ENCODE peak calls at places on chromosome 19, in eight cellular contexts. O is H1, K is GM12878, A is K562, L is HCT116, E is endothelial cell of umbilical vein, P is HepG2, D is SK-N-SH. Q is an unnamed sample.

GRCh38 chr19:10968527-10969081 is 7.8 kb downstream of the SMARCA4 start:
- DNase-seq in A (no peak), D (no peak), K (peak; percentile 41), E (no peak), P (no peak), L (no peak), O (no peak), Q (no peak)

GRCh38 chr19:55688422-55689218 is 13.6 kb downstream of the EPN1 start:
- DNase-seq in O (no peak), P (no peak), D (no peak), A (peak; percentile 70), L (no peak), E (no peak), K (no peak), Q (no peak)

GRCh38 chr19:43798546-43799409 is 3.5 kb downstream of the LYPD5 start:
- DNase-seq in O (peak; percentile 79), K (no peak), E (no peak), D (peak; percentile 65), A (peak; percentile 70), L (peak; percentile 70), P (no peak), Q (peak; percentile 92)

GRCh38 chr19:48862827-48863226 is 5.6 kb downstream of the PLEKHA4 start:
- DNase-seq in K (no peak), E (no peak), P (no peak), O (no peak), D (no peak), L (no peak), A (no peak), Q (no peak)

GRCh38 chr19:43720936-43721335 is 5.1 kb downstream of the IRGC start:
- DNase-seq in D (no peak), K (no peak), A (no peak), E (no peak), P (no peak), O (no peak), L (no peak), Q (no peak)

GRCh38 chr19:29687244-29687896 is 22.1 kb downstream of the PLEKHF1 start:
- DNase-seq in K (no peak), D (no peak), E (no peak), A (no peak), L (no peak), P (no peak), O (no peak), Q (no peak)

GRCh38 chr19:1217366-1217765 is 11.8 kb downstream of the STK11 start:
- DNase-seq in E (no peak), O (peak; percentile 57), L (no peak), D (no peak), A (no peak), K (no peak), P (no peak), Q (no peak)

GRCh38 chr19:9808855-9809646 is 9.8 kb downstream of the FBXL12 start:
- DNase-seq in P (no peak), K (no peak), O (no peak), A (no peak), D (no peak), E (no peak), L (no peak), Q (no peak)

GRCh38 chr19:8445488-8446001 is 770 bp downstream of the HNRNPM start:
- DNase-seq in K (no peak), L (no peak), E (peak; percentile 54), A (peak; percentile 74), D (peak; percentile 76), O (no peak), P (no peak), Q (peak; percentile 44)

GRCh38 chr19:29858000-29858596 is 46.3 kb downstream of the CCNE1 start:
- DNase-seq in D (peak; percentile 77), O (peak; percentile 82), L (no peak), K (no peak), A (peak; percentile 76), P (no peak), E (no peak), Q (peak; percentile 87)

GRCh38 chr19:1154731-1155351 is 19.2 kb downstream of the SBNO2 start:
- DNase-seq in P (peak; percentile 67), D (peak; percentile 86), E (peak; percentile 42), A (no peak), L (no peak), O (no peak), K (no peak), Q (no peak)

GRCh38 chr19:5719961-5720790 is at the start of the genes CATSPERD and LONP1:
- DNase-seq in P (peak; percentile 96), O (peak; percentile 98), K (peak; percentile 95), E (peak; percentile 99), A (peak; percentile 99), D (peak; percentile 99), L (peak; percentile 97), Q (peak; percentile 99)

GRCh38 chr19:5719274-5719960 is 529 bp downstream of the LONP1 start:
- DNase-seq in K (no peak), O (peak; percentile 49), P (no peak), E (peak; percentile 40), D (no peak), L (no peak), A (peak; percentile 13), Q (peak; percentile 42)

GRCh38 chr19:5718032-5718578 is 1.8 kb downstream of the LONP1 start:
- DNase-seq in A (no peak), O (no peak), D (no peak), K (no peak), E (no peak), P (no peak), L (no peak), Q (no peak)

GRCh38 chr19:5717215-5717614 is 2.7 kb downstream of the LONP1 start:
- DNase-seq in P (no peak), D (no peak), A (no peak), O (no peak), L (no peak), E (no peak), K (no peak), Q (no peak)

GRCh38 chr19:5718579-5719273 is 1.2 kb downstream of the LONP1 start:
- DNase-seq in D (no peak), E (peak; percentile 67), L (peak; percentile 50), A (peak; percentile 41), K (peak; percentile 5), O (no peak), P (peak; percentile 27), Q (no peak)
- TF ChIP-seq POLR2AphosphoS5 in D (peak; percentile 55), E (no peak), L (peak; percentile 82), A (peak; percentile 70), K (peak; percentile 78), O (no peak), P (peak; percentile 19), Q (no peak)

GRCh38 chr19:37997911-37998344 is 90.9 kb downstream of the SIPA1L3 start:
- DNase-seq in A (no peak), O (no peak), L (peak; percentile 91), D (no peak), K (no peak), E (peak; percentile 83), P (no peak), Q (no peak)

GRCh38 chr19:38001158-38001781 is 94.3 kb downstream of the SIPA1L3 start:
- DNase-seq in L (no peak), A (no peak), D (no peak), E (no peak), K (no peak), P (no peak), O (no peak), Q (no peak)

GRCh38 chr19:37999309-38000213 is 92.6 kb downstream of the SIPA1L3 start:
- DNase-seq in E (peak; percentile 89), P (no peak), K (no peak), A (no peak), L (peak; percentile 88), D (no peak), O (no peak), Q (no peak)

GRCh38 chr19:37995346-37995745 is 88.3 kb downstream of the SIPA1L3 start:
- DNase-seq in O (no peak), D (no peak), E (no peak), L (no peak), P (no peak), A (no peak), K (no peak), Q (no peak)

DNA sequence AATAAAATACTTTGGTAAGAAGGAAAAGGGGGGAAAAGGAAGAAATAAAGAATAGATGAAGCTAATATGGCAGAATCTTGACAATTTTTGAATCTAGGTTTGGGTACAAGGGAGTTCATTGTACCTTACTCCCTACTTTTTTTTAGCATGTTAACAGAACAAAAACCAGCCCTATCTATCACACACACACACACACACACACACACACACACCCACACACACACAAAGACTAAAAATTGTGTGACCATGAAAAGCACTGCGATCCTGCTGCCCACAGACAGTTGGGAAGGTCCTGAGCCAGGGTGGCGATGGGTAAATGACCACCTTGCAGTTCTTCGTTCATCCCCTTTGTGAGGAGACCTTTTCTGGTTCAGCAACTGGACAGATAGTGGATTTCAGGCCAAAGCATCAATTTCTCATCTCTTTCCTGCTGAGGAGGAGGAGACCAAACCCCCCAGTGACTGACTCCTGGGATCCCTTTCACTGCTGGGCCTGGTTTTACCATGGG is 91.8 kb downstream of the SIPA1L3 start:
- DNase-seq in L (no peak), O (no peak), A (no peak), K (no peak), E (no peak), P (no peak), D (no peak), Q (no peak)
- H3K4me2 ChIP-seq in L (peak overlapping the region; percentile 75), O (no peak overlapping the region), A (no peak overlapping the region), K (no peak overlapping the region), E (peak overlapping the region; percentile 12), P (no peak overlapping the region), D (peak overlapping the region; percentile 59), Q (no peak overlapping the region)

DNA sequence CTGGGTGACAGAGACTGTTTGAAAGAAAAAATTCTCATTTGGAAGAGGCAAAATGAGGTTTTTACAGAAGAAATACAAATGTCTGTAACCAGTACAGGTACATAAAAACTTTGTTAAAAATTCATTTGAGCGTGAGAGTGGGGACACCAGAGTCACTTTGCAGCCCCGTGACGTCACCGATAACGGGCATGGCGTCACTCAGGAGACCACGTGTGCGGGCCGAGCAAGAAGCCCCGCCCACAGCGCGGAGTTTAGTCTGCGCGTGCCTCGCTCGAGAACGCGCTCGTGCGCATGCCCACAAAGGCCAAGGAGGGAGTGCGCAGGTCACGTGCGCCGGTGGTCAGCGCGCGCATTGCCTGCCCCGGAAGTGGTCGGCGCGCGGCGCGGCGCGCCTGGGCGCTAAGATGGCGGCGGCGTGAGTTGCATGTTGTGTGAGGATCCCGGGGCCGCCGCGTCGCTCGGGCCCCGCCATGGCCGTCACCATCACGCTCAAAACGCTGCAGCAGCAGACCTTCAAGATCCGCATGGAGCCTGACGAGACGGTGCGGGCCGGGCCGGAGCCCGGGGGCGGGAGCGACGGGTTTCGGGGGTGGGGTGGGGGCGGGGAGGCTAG is at the start of gene RAD23A:
- DNase-seq in A (peak; percentile 83), E (peak; percentile 99), D (peak; percentile 95), P (peak; percentile 93), L (peak; percentile 96), K (peak; percentile 94), O (peak; percentile 99), Q (peak; percentile 99)
- H3K4me1 ChIP-seq in A (peaks cover 16% of the 10 kb centered on the region), E (peaks cover 18% of the 10 kb centered on the region), D (peaks cover 25% of the 10 kb centered on the region), P (peaks cover 41% of the 10 kb centered on the region), L (peaks cover 3% of the 10 kb centered on the region), K (peaks cover 42% of the 10 kb centered on the region), O (peaks cover 2% of the 10 kb centered on the region), Q (peaks cover 14% of the 10 kb centered on the region)

DNA sequence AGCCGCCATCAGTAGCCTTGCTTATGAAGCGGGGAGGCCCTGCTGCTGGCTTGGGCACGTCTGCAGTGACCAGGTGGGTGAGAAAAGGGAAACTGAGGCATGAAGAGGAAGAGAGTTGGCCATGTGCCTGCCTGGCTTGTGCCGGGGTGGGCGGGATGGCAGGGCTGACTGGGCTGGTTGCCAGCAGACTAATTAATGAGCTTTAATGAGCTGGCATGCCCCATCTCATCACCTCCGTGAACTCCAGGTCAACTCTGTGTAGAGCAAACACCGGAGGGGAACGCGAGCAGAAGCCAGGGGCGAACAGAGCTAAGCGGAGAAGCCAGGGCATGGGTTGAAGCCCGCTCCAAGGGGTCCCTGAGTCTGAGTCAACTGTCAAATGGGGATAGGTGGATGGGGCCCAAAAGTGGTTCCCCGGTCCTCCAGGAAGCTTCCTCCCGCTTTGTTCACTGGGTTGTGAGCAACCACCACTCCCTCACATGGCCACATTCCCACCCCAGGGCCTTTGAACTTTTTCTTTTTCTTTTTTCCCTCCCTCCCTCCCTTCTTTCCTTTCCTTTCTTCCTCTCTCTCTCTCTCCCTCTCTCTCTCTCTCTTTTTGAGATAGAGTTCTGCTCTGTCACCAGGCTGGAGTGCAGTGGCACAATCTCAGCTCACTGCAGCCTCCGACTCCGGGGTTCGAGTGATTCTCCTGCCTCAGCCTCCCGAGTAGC is 8.7 kb downstream of the NR2F6 start:
- DNase-seq in L (no peak), P (no peak), D (no peak), K (no peak), E (no peak), A (no peak), O (no peak), Q (peak; percentile 30)
- TF ChIP-seq POLR2AphosphoS5 in L (no peak), P (no peak), D (no peak), K (no peak), E (no peak), A (no peak), O (no peak), Q (no peak)

Q was measured in GM23338.